ENCODE peak calls at places on chromosomes 7 and 10, in four cellular contexts. M, I, O and Y are unnamed samples.

GRCh38 chr10:92914478-92915066 is 66.3 kb downstream of the EXOC6 start:
- DNase-seq in M (no peak), I (peak), O (peak), Y (no peak)

GRCh38 chr7:50347693-50348092 is 43.2 kb downstream of the IKZF1 start:
- DNase-seq in M (no peak), I (no peak), O (no peak), Y (no peak)

GRCh38 chr7:42238709-42239395 is 1.8 kb upstream of the GLI3 start:
- DNase-seq in M (no peak), I (no peak), O (no peak), Y (no peak)

GRCh38 chr7:135368416-135369186 is 135.0 kb downstream of the STRA8 start:
- DNase-seq in M (no peak), I (no peak), O (no peak), Y (no peak)

GRCh38 chr7:602341-603141 is 82.9 kb upstream of the PDGFA start:
- DNase-seq in M (no peak), I (no peak), O (no peak), Y (no peak)

GRCh38 chr7:155975490-155975889 is 163.2 kb upstream of the SHH start:
- DNase-seq in M (no peak), I (no peak), O (no peak), Y (no peak)

GRCh38 chr7:132211971-132212370 is 364.3 kb downstream of the PLXNA4 start:
- DNase-seq in M (no peak), I (no peak), O (no peak), Y (no peak)

GRCh38 chr10:59624951-59625350 is 84.7 kb downstream of the SLC16A9 start:
- DNase-seq in M (no peak), I (no peak), O (no peak), Y (no peak)

GRCh38 chr7:41930538-41931262 is 227.8 kb upstream of the INHBA start:
- DNase-seq in M (no peak), I (peak), O (peak), Y (no peak)

GRCh38 chr10:93710333-93710909 is 8.0 kb upstream of the FRA10AC1 start:
- DNase-seq in M (no peak), I (no peak), O (no peak), Y (no peak)

GRCh38 chr7:107078517-107078966 is 34.0 kb downstream of the PRKAR2B start:
- DNase-seq in M (no peak), I (no peak), O (peak), Y (no peak)

GRCh38 chr7:81053623-81054022 is 134.8 kb upstream of the SEMA3C start:
- DNase-seq in M (no peak), I (no peak), O (no peak), Y (no peak)

GRCh38 chr7:30563326-30563942 is 31.2 kb upstream of the GARS1 start:
- DNase-seq in M (no peak), I (peak), O (peak), Y (no peak)

GRCh38 chr7:41570766-41571165 is 132.1 kb downstream of the INHBA start:
- DNase-seq in M (no peak), I (no peak), O (peak), Y (no peak)

GRCh38 chr10:3639546-3639945 is 145.5 kb downstream of the KLF6 start:
- DNase-seq in M (no peak), I (no peak), O (no peak), Y (no peak)

GRCh38 chr10:5945561-5946418 is 31.6 kb downstream of the IL15RA start:
- DNase-seq in M (no peak), I (peak), O (no peak), Y (peak)

GRCh38 chr10:86348321-86349210 is 18.0 kb downstream of the GRID1 start:
- DNase-seq in M (peak), I (no peak), O (no peak), Y (no peak)

GRCh38 chr10:24238527-24239247 is 29.7 kb downstream of the KIAA1217 start:
- DNase-seq in M (no peak), I (no peak), O (no peak), Y (no peak)

GRCh38 chr7:138565071-138565450 is 105.0 kb downstream of the TRIM24 start:
- DNase-seq in M (no peak), I (peak), O (no peak), Y (no peak)

GRCh38 chr7:141484907-141485306 is 66.3 kb upstream of the AGK start:
- DNase-seq in M (no peak), I (no peak), O (no peak), Y (no peak)

GRCh38 chr10:110742801-110743200 is 98.7 kb downstream of the RBM20 start:
- DNase-seq in M (no peak), I (no peak), O (no peak), Y (peak)

GRCh38 chr10:43203491-43204393 is 63.1 kb downstream of the RASGEF1A start:
- DNase-seq in M (no peak), I (peak), O (no peak), Y (no peak)

GRCh38 chr10:129056734-129057689 is 410.0 kb upstream of the MGMT start:
- DNase-seq in M (no peak), I (no peak), O (no peak), Y (no peak)

GRCh38 chr7:81698965-81699364 is 70.9 kb downstream of the HGF start:
- DNase-seq in M (no peak), I (no peak), O (no peak), Y (no peak)

GRCh38 chr10:70602665-70603438 is at the start of gene PRF1:
- DNase-seq in M (no peak), I (peak), O (no peak), Y (no peak)

GRCh38 chr10:49579621-49580020 is 30.5 kb upstream of the SLC18A3 start:
- DNase-seq in M (no peak), I (no peak), O (no peak), Y (no peak)

GRCh38 chr10:132545659-132546367 is 8.2 kb downstream of the INPP5A start:
- DNase-seq in M (no peak), I (no peak), O (no peak), Y (no peak)

GRCh38 chr10:132442636-132443035 is 45.6 kb downstream of the PWWP2B start:
- DNase-seq in M (no peak), I (no peak), O (no peak), Y (no peak)

GRCh38 chr10:16689227-16689626 is 128.0 kb downstream of the RSU1 start:
- DNase-seq in M (no peak), I (no peak), O (no peak), Y (no peak)